ENCODE peak calls at places on chromosome 1, in nine cellular contexts. X is retina; B is stimulated activated CD4-positive, alpha-beta T cell treated with anti-CD3 and anti-CD28 coated beads, Interleukin-2, amount 100 ng/mL, for 48 hours; W is heart right ventricle; N is esophagus squamous epithelium; D is cardiac fibroblast; M is neural crest cell; H is neural progenitor cell; Y is H54. T is an unnamed sample.

GRCh38 chr1:221246067-221246466 is 366.8 kb downstream of the HLX start:
- DNase-seq in H (no peak), B (no peak), Y (no peak), N (no peak), W (no peak), D (no peak), M (no peak), X (no peak), T (no peak)

GRCh38 chr1:101506541-101507164 is 269.8 kb downstream of the S1PR1 start:
- DNase-seq in X (peak; percentile 14), H (peak; percentile 62), W (peak; percentile 19), B (peak; percentile 55), N (no peak), M (peak; percentile 53), D (peak; percentile 61), Y (peak; percentile 6), T (peak; percentile 24)

GRCh38 chr1:230278871-230279582 is 147.1 kb downstream of the PGBD5 start:
- DNase-seq in N (no peak), X (no peak), Y (no peak), M (no peak), D (no peak), W (no peak), H (no peak), B (no peak), T (no peak)

GRCh38 chr1:206503591-206504362 is 3.6 kb upstream of the RASSF5 start:
- DNase-seq in W (peak; percentile 64), X (no peak), H (no peak), N (no peak), B (peak; percentile 50), M (no peak), D (peak; percentile 99), Y (peak; percentile 93), T (peak; percentile 78)

GRCh38 chr1:1461721-1462317 is 9.7 kb upstream of the ATAD3B start:
- DNase-seq in Y (no peak), D (no peak), X (no peak), W (no peak), B (no peak), H (no peak), N (no peak), M (no peak), T (no peak)

GRCh38 chr1:66617362-66617761 is 83.4 kb downstream of the SGIP1 start:
- DNase-seq in B (no peak), N (no peak), W (no peak), M (no peak), H (no peak), Y (no peak), X (no peak), D (no peak), T (no peak)

GRCh38 chr1:111110197-111110899 is 29.5 kb downstream of the DRAM2 start:
- DNase-seq in Y (no peak), W (no peak), X (no peak), M (no peak), D (peak; percentile 61), H (no peak), B (no peak), N (no peak), T (no peak)

GRCh38 chr1:62725981-62726588 is 37.9 kb upstream of the DOCK7 start:
- DNase-seq in W (no peak), M (no peak), H (no peak), Y (no peak), X (no peak), B (no peak), N (no peak), D (no peak), T (no peak)

GRCh38 chr1:154546264-154547043 is 12.0 kb downstream of the UBE2Q1 start:
- DNase-seq in H (peak; percentile 84), W (peak; percentile 49), B (peak; percentile 54), X (peak; percentile 50), Y (peak; percentile 86), D (peak; percentile 70), M (peak; percentile 53), N (no peak), T (peak; percentile 63)

GRCh38 chr1:18484276-18484675 is 3.5 kb downstream of the KLHDC7A start:
- DNase-seq in X (no peak), B (no peak), W (no peak), Y (no peak), D (no peak), N (no peak), M (no peak), H (no peak), T (no peak)

GRCh38 chr1:211589782-211590721 is 11.1 kb upstream of the SLC30A1 start:
- DNase-seq in B (no peak), X (no peak), D (peak; percentile 85), N (no peak), Y (no peak), H (no peak), W (peak; percentile 33), M (no peak), T (no peak)